ENCODE peak calls at places on chromosomes 5 and 9, in eight cellular contexts. D is IMR-90, X is endodermal cell, W is Karpas-422, S is WERI-Rb-1, L is HepG2, I is colonic mucosa, K is psoas muscle. J is an unnamed sample.

GRCh38 chr5:67725591-67725990 is 490.0 kb upstream of the PIK3R1 start:
- DNase-seq in W (no peak), I (no peak), D (no peak), L (no peak), S (no peak), K (no peak), X (no peak), J (no peak)

GRCh38 chr5:38925154-38925925 is 79.5 kb downstream of the OSMR start:
- DNase-seq in I (no peak), X (no peak), D (peak; percentile 80), S (no peak), K (no peak), W (no peak), L (no peak), J (peak; percentile 82)

GRCh38 chr5:89572696-89573095 is 689.7 kb upstream of the MEF2C start:
- DNase-seq in S (no peak), K (no peak), I (no peak), X (no peak), D (peak; percentile 72), W (no peak), L (no peak), J (peak; percentile 71)

GRCh38 chr9:86413966-86414880 is 60.0 kb upstream of the TUT7 start:
- DNase-seq in D (peak; percentile 50), K (no peak), I (no peak), X (no peak), L (peak; percentile 25), W (peak; percentile 65), S (no peak), J (peak; percentile 55)

GRCh38 chr9:120236596-120236995 is 343.4 kb downstream of the CDK5RAP2 start:
- DNase-seq in D (no peak), X (no peak), S (no peak), K (no peak), I (no peak), W (no peak), L (no peak), J (no peak)

GRCh38 chr5:7927466-7928375 is 58.8 kb downstream of the MTRR start:
- DNase-seq in W (peak; percentile 87), S (peak; percentile 66), L (peak; percentile 39), X (peak; percentile 87), D (peak; percentile 64), K (no peak), I (peak; percentile 71), J (peak; percentile 76)

GRCh38 chr5:68647743-68648142 is 432.2 kb downstream of the PIK3R1 start:
- DNase-seq in D (no peak), S (no peak), W (no peak), I (no peak), K (no peak), L (no peak), X (no peak), J (no peak)

GRCh38 chr5:113068559-113068958 is 92.0 kb downstream of the DCP2 start:
- DNase-seq in S (peak; percentile 42), L (no peak), D (peak; percentile 82), W (no peak), I (no peak), X (no peak), K (no peak), J (no peak)

GRCh38 chr5:6822556-6823343 is 109.5 kb downstream of the TENT4A start:
- DNase-seq in I (no peak), K (no peak), W (no peak), S (peak; percentile 75), X (peak; percentile 56), L (no peak), D (no peak), J (no peak)

GRCh38 chr9:94950733-94951590 is 224.5 kb downstream of the AOPEP start:
- DNase-seq in X (peak; percentile 46), S (no peak), W (no peak), K (no peak), I (no peak), L (peak; percentile 88), D (peak; percentile 20), J (peak; percentile 10)

GRCh38 chr9:120892748-120893584 is 16.0 kb upstream of the PHF19 start:
- DNase-seq in S (no peak), L (no peak), X (no peak), D (peak; percentile 94), I (no peak), W (peak; percentile 88), K (no peak), J (peak; percentile 66)

GRCh38 chr9:4927701-4928100 is 57.4 kb upstream of the JAK2 start:
- DNase-seq in L (no peak), K (no peak), S (no peak), I (no peak), X (no peak), D (no peak), W (no peak), J (peak; percentile 39)
- H3K4me3 ChIP-seq in L (no peak overlapping the region), K (peak overlapping the region; percentile 27), S (no peak overlapping the region), I (no peak overlapping the region), X (no peak overlapping the region), D (no peak overlapping the region), W (no peak overlapping the region), J (peak overlapping the region; percentile 32)

DNA sequence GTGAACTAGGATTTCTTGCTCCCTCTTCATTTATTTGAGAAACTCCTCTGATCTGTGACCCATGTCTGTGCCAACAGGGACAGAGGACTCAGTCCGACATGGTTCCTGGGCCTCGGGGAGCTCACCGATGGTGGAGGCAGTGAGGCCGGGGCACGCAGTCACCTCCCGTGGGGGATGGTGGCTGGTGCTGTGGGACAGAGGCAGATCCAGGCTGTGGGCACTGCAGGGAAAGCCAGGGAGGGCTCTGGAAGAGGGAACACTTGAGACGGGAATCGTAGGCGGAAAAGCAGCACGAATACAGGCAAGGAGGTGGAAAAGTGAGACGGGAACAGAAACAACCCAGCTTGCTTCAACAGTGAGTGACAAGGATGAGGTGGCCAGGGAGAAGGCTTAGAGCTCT is 127.8 kb downstream of the GABBR2 start:
- DNase-seq in S (no peak), K (no peak), D (no peak), X (peak; percentile 36), W (no peak), L (no peak), I (no peak), J (no peak)
- H3K27me3 ChIP-seq in S (no peaks in the 10 kb centered on the region), K (no peaks in the 10 kb centered on the region), D (no peaks in the 10 kb centered on the region), X (peaks cover 4% of the 10 kb centered on the region), W (no peaks in the 10 kb centered on the region), L (no peaks in the 10 kb centered on the region), I (no peaks in the 10 kb centered on the region), J (no peaks in the 10 kb centered on the region)

GRCh38 chr9:130912932-130913598 is 16.5 kb upstream of the QRFP start:
- DNase-seq in D (peak; percentile 78), W (no peak), K (peak; percentile 64), S (no peak), I (no peak), L (no peak), X (no peak), J (peak; percentile 96)
- H3K4me3 ChIP-seq in D (no peak overlapping the region), W (no peak overlapping the region), K (peak overlapping the region; percentile 42), S (no peak overlapping the region), I (no peak overlapping the region), L (no peak overlapping the region), X (no peak overlapping the region), J (peak overlapping the region; percentile 29)

GRCh38 chr5:1853531-1853930 is 29.2 kb downstream of the IRX4 start:
- DNase-seq in X (no peak), L (no peak), W (no peak), D (no peak), K (no peak), I (no peak), S (no peak), J (no peak)
- H3K27me3 ChIP-seq in X (peaks cover 50% of the 10 kb centered on the region), L (peaks cover 53% of the 10 kb centered on the region), W (no peaks in the 10 kb centered on the region), D (peaks cover 77% of the 10 kb centered on the region), K (no peaks in the 10 kb centered on the region), I (peaks cover 15% of the 10 kb centered on the region), S (peaks cover 17% of the 10 kb centered on the region), J (peaks cover 50% of the 10 kb centered on the region)

DNA sequence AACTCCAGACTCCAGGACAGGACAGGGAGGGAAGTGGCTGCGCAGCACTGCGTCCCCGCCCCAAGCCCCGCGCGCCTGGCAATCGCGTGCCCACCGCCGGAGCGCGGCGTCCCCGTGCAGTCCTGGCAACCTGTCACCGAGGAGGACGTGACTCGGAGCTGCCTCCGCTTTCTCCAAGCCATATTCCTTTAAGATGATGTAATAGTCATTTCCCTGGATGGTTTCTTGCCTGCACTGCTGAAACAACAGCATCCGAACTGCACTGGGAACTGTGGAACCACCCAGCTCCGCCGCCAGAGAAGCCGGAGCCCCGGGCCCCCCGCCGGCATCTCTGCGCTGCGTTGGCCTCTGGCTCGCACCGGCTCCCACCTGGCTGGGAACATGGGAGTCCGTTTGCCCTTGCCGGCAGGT is 34.5 kb downstream of the KCTD16 start:
- DNase-seq in K (peak; percentile 17), W (no peak), L (no peak), S (peak; percentile 16), I (no peak), D (peak; percentile 50), X (peak; percentile 86), J (peak; percentile 72)
- H3K4me3 ChIP-seq in K (peak overlapping the region; percentile 41), W (no peak overlapping the region), L (no peak overlapping the region), S (peak overlapping the region; percentile 45), I (no peak overlapping the region), D (peak overlapping the region; percentile 50), X (peak overlapping the region; percentile 74), J (peak overlapping the region; percentile 79)

GRCh38 chr5:176799488-176799887 is 10.9 kb upstream of the UNC5A start:
- DNase-seq in I (no peak), K (no peak), X (no peak), W (no peak), D (no peak), L (no peak), S (no peak), J (no peak)
- H3K27me3 ChIP-seq in I (peaks cover 4% of the 10 kb centered on the region), K (no peaks in the 10 kb centered on the region), X (peaks cover 14% of the 10 kb centered on the region), W (no peaks in the 10 kb centered on the region), D (peaks cover 29% of the 10 kb centered on the region), L (peaks cover 55% of the 10 kb centered on the region), S (no peaks in the 10 kb centered on the region), J (peaks cover 34% of the 10 kb centered on the region)